ENCODE peak calls at places on chromosomes 6 and 20, in seven cellular contexts. E is endothelial cell; D is iPS-NIHi11; F is psoas muscle; G is AG08395; Z is stimulated activated CD8-positive, alpha-beta memory T cell treated with anti-CD3 and anti-CD28 coated beads, Interleukin-15, amount 100 ng/mL, for 48 hours; R is hippocampal formation. S is an unnamed sample.

GRCh38 chr20:24718696-24719095 is 230.4 kb upstream of the CST7 start:
- DNase-seq in E (no peak), D (peak), F (no peak), G (no peak), Z (no peak), R (no peak), S (no peak)

GRCh38 chr6:156174026-156174880 is 602.9 kb upstream of the ARID1B start:
- DNase-seq in E (no peak), D (no peak), F (no peak), G (no peak), Z (peak), R (no peak), S (no peak)

GRCh38 chr6:72461144-72461543 is 160.7 kb upstream of the KCNQ5 start:
- DNase-seq in E (no peak), D (no peak), F (no peak), G (peak), Z (no peak), R (no peak), S (no peak)

GRCh38 chr20:62855120-62855519 is 6.5 kb downstream of the TCFL5 start:
- DNase-seq in E (no peak), D (no peak), F (no peak), G (no peak), Z (no peak), R (no peak), S (no peak)

GRCh38 chr6:52877168-52877567 is 32.3 kb downstream of the GSTA3 start:
- DNase-seq in E (no peak), D (no peak), F (no peak), G (peak), Z (no peak), R (no peak), S (no peak)

GRCh38 chr20:58002901-58003300 is 225.6 kb downstream of the ANKRD60 start:
- DNase-seq in E (no peak), D (no peak), F (no peak), G (no peak), Z (no peak), R (no peak), S (no peak)

GRCh38 chr6:26493258-26493657 is 6.8 kb upstream of the BTN1A1 start:
- DNase-seq in E (no peak), D (no peak), F (no peak), G (peak), Z (no peak), R (no peak), S (no peak)

GRCh38 chr6:55704421-55704820 is 125.4 kb upstream of the HMGCLL1 start:
- DNase-seq in E (no peak), D (no peak), F (no peak), G (peak), Z (no peak), R (no peak), S (no peak)

GRCh38 chr6:92911301-92911700 is 508.1 kb downstream of the EPHA7 start:
- DNase-seq in E (no peak), D (no peak), F (no peak), G (no peak), Z (no peak), R (no peak), S (no peak)